ENCODE peak calls at places on chromosomes 3 and 15, in five cellular contexts. One of them, this sample, is unnamed.

GRCh38 chr3:15276028-15276717 is 56.2 kb downstream of the SH3BP5 start:
- DNase-seq in A549: no peak
- DNase-seq in K562: no peak
- DNase-seq in H1: no peak
- DNase-seq in HepG2: no peak
- DNase-seq in this sample: no peak

GRCh38 chr3:152768478-152768877 is 66.5 kb upstream of the P2RY1 start:
- DNase-seq in A549: no peak
- DNase-seq in K562: no peak
- DNase-seq in H1: no peak
- DNase-seq in HepG2: no peak
- DNase-seq in this sample: no peak

GRCh38 chr15:93001881-93002280 is 87.1 kb downstream of the RGMA start:
- DNase-seq in A549: no peak
- DNase-seq in K562: no peak
- DNase-seq in H1: no peak
- DNase-seq in HepG2: no peak
- DNase-seq in this sample: no peak

GRCh38 chr3:151593923-151594322 is 133.1 kb upstream of the IGSF10 start:
- DNase-seq in A549: no peak
- DNase-seq in K562: no peak
- DNase-seq in H1: no peak
- DNase-seq in HepG2: no peak
- DNase-seq in this sample: no peak

GRCh38 chr3:193768069-193768391 is 175.0 kb downstream of the OPA1 start:
- DNase-seq in A549: no peak
- DNase-seq in K562: no peak
- DNase-seq in H1: no peak
- DNase-seq in HepG2: no peak
- DNase-seq in this sample: no peak

GRCh38 chr15:89198196-89198595 is 23.2 kb downstream of the RLBP1 start:
- DNase-seq in A549: no peak
- DNase-seq in K562: no peak
- DNase-seq in H1: no peak
- DNase-seq in HepG2: no peak
- DNase-seq in this sample: no peak

GRCh38 chr3:57252404-57252803 is 24.9 kb downstream of the APPL1 start:
- DNase-seq in A549: no peak
- DNase-seq in K562: no peak
- DNase-seq in H1: no peak
- DNase-seq in HepG2: no peak
- DNase-seq in this sample: no peak

GRCh38 chr3:73484656-73485248 is 140.0 kb downstream of the PDZRN3 start:
- DNase-seq in A549: no peak
- DNase-seq in K562: no peak
- DNase-seq in H1: no peak
- DNase-seq in HepG2: no peak
- DNase-seq in this sample: no peak

GRCh38 chr3:15428539-15428938 is 1.1 kb downstream of the EAF1 start:
- DNase-seq in A549: no peak
- DNase-seq in K562: no peak
- DNase-seq in H1: no peak
- DNase-seq in HepG2: no peak
- DNase-seq in this sample: peak

GRCh38 chr3:157231071-157231470 is 71.1 kb upstream of the CCNL1 start:
- DNase-seq in A549: no peak
- DNase-seq in K562: no peak
- DNase-seq in H1: no peak
- DNase-seq in HepG2: no peak
- DNase-seq in this sample: no peak

GRCh38 chr3:179063945-179064560 is 7.6 kb downstream of the ZMAT3 start:
- DNase-seq in A549: peak
- DNase-seq in K562: no peak
- DNase-seq in H1: no peak
- DNase-seq in HepG2: no peak
- DNase-seq in this sample: no peak

GRCh38 chr3:177427096-177427495 is 229.8 kb upstream of the TBL1XR1 start:
- DNase-seq in A549: no peak
- DNase-seq in K562: no peak
- DNase-seq in H1: no peak
- DNase-seq in HepG2: no peak
- DNase-seq in this sample: no peak

GRCh38 chr3:64988188-64988587 is 300.4 kb upstream of the ADAMTS9 start:
- DNase-seq in A549: no peak
- DNase-seq in K562: no peak
- DNase-seq in H1: no peak
- DNase-seq in HepG2: no peak
- DNase-seq in this sample: peak

GRCh38 chr15:70054884-70055387 is 42.8 kb downstream of the TLE3 start:
- DNase-seq in A549: no peak
- DNase-seq in K562: no peak
- DNase-seq in H1: no peak
- DNase-seq in HepG2: no peak
- DNase-seq in this sample: no peak
- TF ChIP-seq MAX in A549: no peak
- TF ChIP-seq MAX in K562: no peak
- TF ChIP-seq MAX in H1: no peak
- TF ChIP-seq MAX in HepG2: no peak
- TF ChIP-seq MAX in this sample: no peak

DNA sequence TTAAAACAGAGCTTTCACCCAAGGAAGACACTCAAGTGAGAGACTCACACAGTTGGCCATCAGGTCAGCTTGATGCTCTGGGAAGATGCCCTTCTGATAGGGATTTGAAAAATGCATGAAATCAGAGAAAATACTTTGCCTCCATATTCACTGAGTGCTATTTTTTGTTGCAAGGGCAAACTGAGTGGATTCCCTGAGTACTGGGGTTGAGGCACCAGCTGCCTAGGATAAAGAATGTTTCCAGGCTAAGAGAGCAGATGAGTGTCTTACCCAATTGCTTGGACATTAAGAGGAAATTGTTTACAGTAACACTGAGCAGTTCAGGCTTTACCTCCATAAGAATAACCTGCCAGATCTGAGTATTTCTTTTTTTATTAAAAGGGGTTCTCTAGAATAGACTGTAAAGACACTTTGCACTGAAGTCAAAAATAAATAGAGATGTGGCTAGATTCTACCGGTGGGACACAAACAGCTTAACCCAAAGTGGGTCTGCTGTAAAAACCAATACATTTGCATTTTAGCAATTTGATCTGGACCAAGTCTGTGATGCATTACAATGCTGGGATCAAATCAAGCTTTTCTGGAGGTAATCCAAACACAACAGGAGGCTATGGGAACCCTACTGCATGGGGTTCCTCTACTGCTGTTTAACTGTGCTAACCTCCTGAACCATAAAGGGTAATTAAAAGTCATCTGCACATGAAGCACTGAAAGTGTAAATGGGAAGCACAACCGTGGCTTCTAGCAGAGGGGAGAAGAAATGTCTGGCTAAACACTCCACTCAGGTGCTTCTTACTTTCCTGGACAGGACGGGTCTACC is 238.8 kb upstream of the WNT5A start:
- DNase-seq in A549: no peak
- DNase-seq in K562: no peak
- DNase-seq in H1: no peak
- DNase-seq in HepG2: no peak
- DNase-seq in this sample: no peak
- H3K27ac ChIP-seq in A549: no peak
- H3K27ac ChIP-seq in K562: no peak
- H3K27ac ChIP-seq in H1: no peak
- H3K27ac ChIP-seq in HepG2: no peak
- H3K27ac ChIP-seq in this sample: no peak

GRCh38 chr3:46884427-46884826 is 6.9 kb downstream of the PTH1R start:
- DNase-seq in A549: no peak
- DNase-seq in K562: no peak
- DNase-seq in H1: no peak
- DNase-seq in HepG2: no peak
- DNase-seq in this sample: no peak

GRCh38 chr3:46881819-46882376 is 4.4 kb downstream of the PTH1R start:
- DNase-seq in A549: no peak
- DNase-seq in K562: peak
- DNase-seq in H1: no peak
- DNase-seq in HepG2: no peak
- DNase-seq in this sample: no peak

GRCh38 chr3:46883252-46884185 is 6.0 kb downstream of the PTH1R start:
- DNase-seq in A549: no peak
- DNase-seq in K562: peak
- DNase-seq in H1: no peak
- DNase-seq in HepG2: no peak
- DNase-seq in this sample: no peak

GRCh38 chr3:46880884-46881818 is 3.6 kb downstream of the PTH1R start:
- DNase-seq in A549: no peak
- DNase-seq in K562: peak
- DNase-seq in H1: no peak
- DNase-seq in HepG2: no peak
- DNase-seq in this sample: no peak

GRCh38 chr3:46882377-46883015 is 5.0 kb downstream of the PTH1R start:
- DNase-seq in A549: no peak
- DNase-seq in K562: peak
- DNase-seq in H1: no peak
- DNase-seq in HepG2: no peak
- DNase-seq in this sample: peak
- TF ChIP-seq JUN in A549: no peak
- TF ChIP-seq JUN in K562: no peak
- TF ChIP-seq JUN in H1: no peak
- TF ChIP-seq JUN in HepG2: no peak
- TF ChIP-seq JUN in this sample: no peak

GRCh38 chr3:24388611-24389010 is 106.0 kb downstream of the THRB start:
- DNase-seq in A549: no peak
- DNase-seq in K562: no peak
- DNase-seq in H1: no peak
- DNase-seq in HepG2: no peak
- DNase-seq in this sample: no peak
- TF ChIP-seq MAX in A549: no peak
- TF ChIP-seq MAX in K562: no peak
- TF ChIP-seq MAX in H1: no peak
- TF ChIP-seq MAX in HepG2: no peak
- TF ChIP-seq MAX in this sample: no peak

GRCh38 chr3:100075731-100076543 is 38.4 kb downstream of the FILIP1L start:
- DNase-seq in A549: no peak
- DNase-seq in K562: peak
- DNase-seq in H1: no peak
- DNase-seq in HepG2: peak
- DNase-seq in this sample: no peak
- H3K27ac ChIP-seq in A549: no peak
- H3K27ac ChIP-seq in K562: peak
- H3K27ac ChIP-seq in H1: no peak
- H3K27ac ChIP-seq in HepG2: peak
- H3K27ac ChIP-seq in this sample: no peak

GRCh38 chr3:19866751-19867347 is 67.2 kb downstream of the EFHB start:
- DNase-seq in A549: peak
- DNase-seq in K562: peak
- DNase-seq in H1: peak
- DNase-seq in HepG2: peak
- DNase-seq in this sample: peak
- TF ChIP-seq JUN in A549: no peak
- TF ChIP-seq JUN in K562: no peak
- TF ChIP-seq JUN in H1: no peak
- TF ChIP-seq JUN in HepG2: no peak
- TF ChIP-seq JUN in this sample: no peak

DNA sequence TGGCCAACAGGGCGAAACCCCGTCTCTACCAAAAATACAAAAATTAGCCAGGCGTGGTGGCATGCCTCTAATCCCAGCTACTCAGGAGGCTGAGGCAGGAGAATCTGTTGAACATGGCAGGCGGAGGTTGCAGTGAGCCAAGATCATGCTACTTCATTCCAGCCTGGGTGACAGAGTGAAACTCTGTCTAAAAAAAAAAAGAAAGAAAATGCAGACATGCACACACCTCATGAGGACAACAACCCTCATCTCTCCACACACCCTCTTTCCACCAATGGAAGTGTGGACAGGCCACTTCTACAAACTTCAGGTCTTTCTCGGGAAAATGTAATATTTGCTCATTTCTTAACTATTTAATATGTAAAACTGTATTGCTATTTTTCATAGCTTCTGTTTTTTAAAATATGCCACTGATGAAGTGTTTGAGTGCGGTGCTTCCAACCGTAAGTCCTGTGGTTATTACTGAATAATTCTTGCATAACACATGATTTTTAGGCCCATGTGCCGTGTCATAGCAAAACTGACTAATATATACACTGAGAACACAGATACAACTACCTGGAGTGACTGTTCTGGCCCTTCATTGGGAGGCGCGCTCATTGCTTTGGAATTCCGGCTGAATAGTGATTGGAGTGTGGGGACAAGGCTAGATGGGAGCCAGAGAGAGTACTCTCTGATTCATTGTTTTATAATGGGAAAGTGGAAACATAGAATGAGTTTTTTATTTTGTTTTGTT is 23.1 kb downstream of the LRRC31 start:
- DNase-seq in A549: peak
- DNase-seq in K562: no peak
- DNase-seq in H1: no peak
- DNase-seq in HepG2: no peak
- DNase-seq in this sample: no peak
- TF ChIP-seq MAX in A549: no peak
- TF ChIP-seq MAX in K562: no peak
- TF ChIP-seq MAX in H1: no peak
- TF ChIP-seq MAX in HepG2: no peak
- TF ChIP-seq MAX in this sample: no peak

GRCh38 chr3:40810813-40811212 is 286.1 kb downstream of the ZNF621 start:
- DNase-seq in A549: no peak
- DNase-seq in K562: no peak
- DNase-seq in H1: no peak
- DNase-seq in HepG2: no peak
- DNase-seq in this sample: no peak
- H3K27ac ChIP-seq in A549: no peak
- H3K27ac ChIP-seq in K562: no peak
- H3K27ac ChIP-seq in H1: no peak
- H3K27ac ChIP-seq in HepG2: no peak
- H3K27ac ChIP-seq in this sample: no peak

This sample was measured in endothelial cell of umbilical vein.